ENCODE peak calls at places on chromosomes 13 and 19, in four cellular contexts. One of them, this sample, is unnamed.
A peak's percentile ranks its signal among the peaks of the same experiment; 100 is the strongest.

GRCh38 chr13:62209539-62209938 is 793.9 kb upstream of the PCDH20 start:
- DNase-seq in H1: no peak
- DNase-seq in neuronal stem cell: no peak
- DNase-seq in trophoblast cell: no peak
- DNase-seq in this sample: no peak

GRCh38 chr19:21202865-21203494 is 61.1 kb downstream of the ZNF431 start:
- DNase-seq in H1: peak; percentile 61
- DNase-seq in neuronal stem cell: peak; percentile 50
- DNase-seq in trophoblast cell: no peak
- DNase-seq in this sample: peak; percentile 2

GRCh38 chr19:33864311-33864850 is 67.7 kb downstream of the KCTD15 start:
- DNase-seq in H1: no peak
- DNase-seq in neuronal stem cell: no peak
- DNase-seq in trophoblast cell: no peak
- DNase-seq in this sample: no peak

GRCh38 chr19:15297416-15298224 is 34.7 kb downstream of the BRD4 start:
- DNase-seq in H1: no peak
- DNase-seq in neuronal stem cell: no peak
- DNase-seq in trophoblast cell: peak; percentile 48
- DNase-seq in this sample: peak; percentile 69

GRCh38 chr19:39199025-39199424 is 2.3 kb downstream of the NCCRP1 start:
- DNase-seq in H1: no peak
- DNase-seq in neuronal stem cell: no peak
- DNase-seq in trophoblast cell: no peak
- DNase-seq in this sample: peak; percentile 18

GRCh38 chr13:27270594-27271520 is at the start of gene RASL11A:
- DNase-seq in H1: peak; percentile 74
- DNase-seq in neuronal stem cell: peak; percentile 83
- DNase-seq in trophoblast cell: peak; percentile 67
- DNase-seq in this sample: peak; percentile 91

GRCh38 chr13:43094901-43095300 is 71.5 kb downstream of the DNAJC15 start:
- DNase-seq in H1: no peak
- DNase-seq in neuronal stem cell: no peak
- DNase-seq in trophoblast cell: no peak
- DNase-seq in this sample: no peak

GRCh38 chr19:55246462-55247451 is 12.1 kb downstream of the PPP6R1 start:
- DNase-seq in H1: no peak
- DNase-seq in neuronal stem cell: no peak
- DNase-seq in trophoblast cell: no peak
- DNase-seq in this sample: no peak

GRCh38 chr13:32669030-32669646 is 82.9 kb downstream of the PDS5B start:
- DNase-seq in H1: no peak
- DNase-seq in neuronal stem cell: peak; percentile 12
- DNase-seq in trophoblast cell: no peak
- DNase-seq in this sample: peak; percentile 64

GRCh38 chr19:38830039-38830733 is 1.4 kb downstream of the ECH1 start:
- DNase-seq in H1: no peak
- DNase-seq in neuronal stem cell: no peak
- DNase-seq in trophoblast cell: no peak
- DNase-seq in this sample: peak; percentile 91

GRCh38 chr13:98141938-98142426 is 912 bp upstream of the FARP1 start:
- DNase-seq in H1: no peak
- DNase-seq in neuronal stem cell: peak; percentile 39
- DNase-seq in trophoblast cell: peak; percentile 9
- DNase-seq in this sample: peak; percentile 63

GRCh38 chr13:98420560-98421175 is 156.2 kb downstream of the STK24 start:
- DNase-seq in H1: no peak
- DNase-seq in neuronal stem cell: no peak
- DNase-seq in trophoblast cell: no peak
- DNase-seq in this sample: no peak

GRCh38 chr19:9953802-9954542 is 17.7 kb upstream of the OLFM2 start:
- DNase-seq in H1: no peak
- DNase-seq in neuronal stem cell: no peak
- DNase-seq in trophoblast cell: no peak
- DNase-seq in this sample: no peak

GRCh38 chr19:46060012-46060411 is 19.2 kb upstream of the IGFL4 start:
- DNase-seq in H1: no peak
- DNase-seq in neuronal stem cell: no peak
- DNase-seq in trophoblast cell: no peak
- DNase-seq in this sample: no peak

GRCh38 chr13:71210861-71211260 is 656.1 kb downstream of the DACH1 start:
- DNase-seq in H1: no peak
- DNase-seq in neuronal stem cell: no peak
- DNase-seq in trophoblast cell: no peak
- DNase-seq in this sample: no peak

GRCh38 chr19:18091217-18091608 is 4.5 kb upstream of the IL12RB1 start:
- DNase-seq in H1: no peak
- DNase-seq in neuronal stem cell: no peak
- DNase-seq in trophoblast cell: no peak
- DNase-seq in this sample: no peak

GRCh38 chr19:48539503-48540096 is 12.4 kb upstream of the SULT2B1 start:
- DNase-seq in H1: no peak
- DNase-seq in neuronal stem cell: no peak
- DNase-seq in trophoblast cell: peak; percentile 64
- DNase-seq in this sample: peak; percentile 36

GRCh38 chr19:35585844-35586243 is at the start of gene PMIS2:
- DNase-seq in H1: peak; percentile 13
- DNase-seq in neuronal stem cell: no peak
- DNase-seq in trophoblast cell: no peak
- DNase-seq in this sample: no peak

GRCh38 chr13:38262211-38262610 is 87.4 kb upstream of the UFM1 start:
- DNase-seq in H1: no peak
- DNase-seq in neuronal stem cell: no peak
- DNase-seq in trophoblast cell: no peak
- DNase-seq in this sample: no peak

GRCh38 chr19:35404879-35405622 is 34.2 kb downstream of the GPR42 start:
- DNase-seq in H1: no peak
- DNase-seq in neuronal stem cell: peak; percentile 17
- DNase-seq in trophoblast cell: peak; percentile 74
- DNase-seq in this sample: peak; percentile 90

GRCh38 chr13:42525035-42525504 is 48.9 kb upstream of the TNFSF11 start:
- DNase-seq in H1: no peak
- DNase-seq in neuronal stem cell: no peak
- DNase-seq in trophoblast cell: no peak
- DNase-seq in this sample: peak; percentile 95

GRCh38 chr13:112587359-112587766 is 590 bp downstream of the TUBGCP3 start:
- DNase-seq in H1: no peak
- DNase-seq in neuronal stem cell: peak; percentile 58
- DNase-seq in trophoblast cell: peak; percentile 81
- DNase-seq in this sample: peak; percentile 92

GRCh38 chr13:40228486-40228885 is 438.0 kb downstream of the FOXO1 start:
- DNase-seq in H1: no peak
- DNase-seq in neuronal stem cell: no peak
- DNase-seq in trophoblast cell: no peak
- DNase-seq in this sample: peak; percentile 40

GRCh38 chr19:40718774-40719391 is 2.0 kb downstream of the ITPKC start:
- DNase-seq in H1: no peak
- DNase-seq in neuronal stem cell: no peak
- DNase-seq in trophoblast cell: peak; percentile 83
- DNase-seq in this sample: peak; percentile 56

GRCh38 chr13:44142911-44143665 is 230.5 kb upstream of the SERP2 start:
- DNase-seq in H1: no peak
- DNase-seq in neuronal stem cell: no peak
- DNase-seq in trophoblast cell: no peak
- DNase-seq in this sample: peak; percentile 47

GRCh38 chr13:40777166-40777956 is 6.4 kb upstream of the MRPS31 start:
- DNase-seq in H1: no peak
- DNase-seq in neuronal stem cell: peak; percentile 40
- DNase-seq in trophoblast cell: no peak
- DNase-seq in this sample: peak; percentile 70

GRCh38 chr13:29721766-29722165 is 126.3 kb upstream of the SLC7A1 start:
- DNase-seq in H1: no peak
- DNase-seq in neuronal stem cell: no peak
- DNase-seq in trophoblast cell: no peak
- DNase-seq in this sample: no peak

GRCh38 chr19:48511800-48512503 is at the start of gene LMTK3:
- DNase-seq in H1: no peak
- DNase-seq in neuronal stem cell: no peak
- DNase-seq in trophoblast cell: no peak
- DNase-seq in this sample: peak; percentile 36

GRCh38 chr13:113742000-113742441 is 17.0 kb upstream of the TMEM255B start:
- DNase-seq in H1: no peak
- DNase-seq in neuronal stem cell: no peak
- DNase-seq in trophoblast cell: no peak
- DNase-seq in this sample: peak; percentile 19

GRCh38 chr13:30338331-30338851 is 31.0 kb upstream of the KATNAL1 start:
- DNase-seq in H1: no peak
- DNase-seq in neuronal stem cell: no peak
- DNase-seq in trophoblast cell: peak; percentile 17
- DNase-seq in this sample: no peak

GRCh38 chr13:114131581-114132418 is 623 bp downstream of the RASA3 start:
- DNase-seq in H1: no peak
- DNase-seq in neuronal stem cell: no peak
- DNase-seq in trophoblast cell: no peak
- DNase-seq in this sample: no peak

GRCh38 chr13:54004026-54004699 is 975.5 kb downstream of the OLFM4 start:
- DNase-seq in H1: no peak
- DNase-seq in neuronal stem cell: no peak
- DNase-seq in trophoblast cell: no peak
- DNase-seq in this sample: no peak

GRCh38 chr19:39679791-39680168 is 24.1 kb downstream of the LGALS16 start:
- DNase-seq in H1: no peak
- DNase-seq in neuronal stem cell: no peak
- DNase-seq in trophoblast cell: no peak
- DNase-seq in this sample: no peak

GRCh38 chr13:46341112-46341711 is 45.8 kb downstream of the RUBCNL start:
- DNase-seq in H1: no peak
- DNase-seq in neuronal stem cell: no peak
- DNase-seq in trophoblast cell: no peak
- DNase-seq in this sample: peak; percentile 69

GRCh38 chr19:13029893-13030292 is 34.6 kb downstream of the NFIX start:
- DNase-seq in H1: no peak
- DNase-seq in neuronal stem cell: no peak
- DNase-seq in trophoblast cell: no peak
- DNase-seq in this sample: no peak

GRCh38 chr13:49586717-49587116 is 1.4 kb upstream of the RCBTB1 start:
- DNase-seq in H1: no peak
- DNase-seq in neuronal stem cell: no peak
- DNase-seq in trophoblast cell: no peak
- DNase-seq in this sample: peak; percentile 31
- H4K8ac ChIP-seq in H1: no peak overlapping the region
- H4K8ac ChIP-seq in neuronal stem cell: no peak overlapping the region
- H4K8ac ChIP-seq in trophoblast cell: no peak overlapping the region
- H4K8ac ChIP-seq in this sample: no peak overlapping the region

GRCh38 chr13:109881961-109882558 is 95.7 kb upstream of the IRS2 start:
- DNase-seq in H1: no peak
- DNase-seq in neuronal stem cell: no peak
- DNase-seq in trophoblast cell: no peak
- DNase-seq in this sample: no peak

GRCh38 chr13:109880371-109881346 is 94.3 kb upstream of the IRS2 start:
- DNase-seq in H1: no peak
- DNase-seq in neuronal stem cell: no peak
- DNase-seq in trophoblast cell: no peak
- DNase-seq in this sample: no peak

GRCh38 chr13:109883181-109884180 is 97.1 kb upstream of the IRS2 start:
- DNase-seq in H1: no peak
- DNase-seq in neuronal stem cell: no peak
- DNase-seq in trophoblast cell: no peak
- DNase-seq in this sample: no peak

GRCh38 chr13:109879338-109879737 is 93.0 kb upstream of the IRS2 start:
- DNase-seq in H1: no peak
- DNase-seq in neuronal stem cell: no peak
- DNase-seq in trophoblast cell: no peak
- DNase-seq in this sample: no peak

DNA sequence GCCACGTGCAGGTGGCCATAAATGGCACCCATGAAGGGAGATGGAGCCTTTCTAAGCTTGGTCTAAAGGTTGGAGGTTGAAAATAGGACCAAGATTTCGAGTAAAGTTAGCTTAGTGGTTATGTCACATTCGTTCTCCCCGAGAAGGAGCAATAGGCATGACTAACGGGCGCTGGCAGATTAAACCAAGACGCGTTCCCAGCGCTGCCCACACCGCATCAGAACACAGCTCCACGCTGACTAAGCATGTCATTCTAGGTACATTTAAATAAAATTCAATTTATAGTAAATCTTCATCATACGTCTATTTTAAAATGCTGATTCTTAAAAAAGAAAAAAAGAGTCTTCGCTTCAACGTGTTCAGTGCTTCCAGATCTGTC is 95.0 kb upstream of the IRS2 start:
- DNase-seq in H1: no peak
- DNase-seq in neuronal stem cell: no peak
- DNase-seq in trophoblast cell: no peak
- DNase-seq in this sample: no peak
- H2BK12ac ChIP-seq in H1: no peak overlapping the region
- H2BK12ac ChIP-seq in neuronal stem cell: no peak overlapping the region
- H2BK12ac ChIP-seq in trophoblast cell: no peak overlapping the region
- H2BK12ac ChIP-seq in this sample: no peak overlapping the region

GRCh38 chr13:58838615-58839014 is 1207.1 kb downstream of the PCDH17 start:
- DNase-seq in H1: no peak
- DNase-seq in neuronal stem cell: no peak
- DNase-seq in trophoblast cell: no peak
- DNase-seq in this sample: no peak
- H3K4me3 ChIP-seq in H1: no peak overlapping the region
- H3K4me3 ChIP-seq in neuronal stem cell: no peak overlapping the region
- H3K4me3 ChIP-seq in trophoblast cell: no peak overlapping the region
- H3K4me3 ChIP-seq in this sample: no peak overlapping the region

GRCh38 chr19:16385296-16385695 is 60.7 kb downstream of the KLF2 start:
- DNase-seq in H1: no peak
- DNase-seq in neuronal stem cell: no peak
- DNase-seq in trophoblast cell: no peak
- DNase-seq in this sample: no peak
- H4K8ac ChIP-seq in H1: no peak overlapping the region
- H4K8ac ChIP-seq in neuronal stem cell: no peak overlapping the region
- H4K8ac ChIP-seq in trophoblast cell: no peak overlapping the region
- H4K8ac ChIP-seq in this sample: no peak overlapping the region

GRCh38 chr13:75334634-75335447 is 147.1 kb downstream of the TBC1D4 start:
- DNase-seq in H1: no peak
- DNase-seq in neuronal stem cell: no peak
- DNase-seq in trophoblast cell: no peak
- DNase-seq in this sample: no peak
- H2BK12ac ChIP-seq in H1: no peak overlapping the region
- H2BK12ac ChIP-seq in neuronal stem cell: no peak overlapping the region
- H2BK12ac ChIP-seq in trophoblast cell: no peak overlapping the region
- H2BK12ac ChIP-seq in this sample: no peak overlapping the region